ENCODE peak calls at places on chromosome 18, in five cellular contexts. F is GM12878, Q is K562, B is HepG2, D is HCT116. C is an unnamed sample.

GRCh38 chr18:36589857-36590543 is 238.8 kb downstream of the TPGS2 start:
- DNase-seq in F (no peak), Q (no peak), B (no peak), D (no peak), C (no peak)

GRCh38 chr18:7723558-7723957 is 156.4 kb downstream of the PTPRM start:
- DNase-seq in F (no peak), Q (no peak), B (no peak), D (no peak), C (no peak)

GRCh38 chr18:79497638-79498081 is 101.9 kb downstream of the NFATC1 start:
- DNase-seq in F (peak; percentile 25), Q (no peak), B (no peak), D (no peak), C (no peak)

GRCh38 chr18:41753826-41754225 is 201.2 kb upstream of the PIK3C3 start:
- DNase-seq in F (no peak), Q (no peak), B (no peak), D (no peak), C (no peak)

GRCh38 chr18:57004366-57005121 is 142.3 kb upstream of the BOD1L2 start:
- DNase-seq in F (peak; percentile 63), Q (no peak), B (peak; percentile 27), D (no peak), C (no peak)

GRCh38 chr18:56402872-56403516 is 235.4 kb downstream of the TXNL1 start:
- DNase-seq in F (no peak), Q (no peak), B (no peak), D (no peak), C (no peak)

GRCh38 chr18:62370386-62370785 is 45.3 kb downstream of the TNFRSF11A start:
- DNase-seq in F (no peak), Q (no peak), B (no peak), D (no peak), C (no peak)

GRCh38 chr18:67402543-67402942 is 114.0 kb downstream of the DSEL start:
- DNase-seq in F (no peak), Q (no peak), B (no peak), D (no peak), C (no peak)

GRCh38 chr18:48475635-48476549 is 62.9 kb upstream of the CTIF start:
- DNase-seq in F (peak; percentile 5), Q (peak; percentile 64), B (peak; percentile 80), D (peak; percentile 67), C (peak; percentile 54)

GRCh38 chr18:24503182-24503581 is 42.7 kb downstream of the HRH4 start:
- DNase-seq in F (no peak), Q (no peak), B (no peak), D (no peak), C (no peak)

GRCh38 chr18:67199993-67200617 is 316.4 kb downstream of the DSEL start:
- DNase-seq in F (peak; percentile 11), Q (peak; percentile 24), B (peak; percentile 53), D (peak; percentile 8), C (no peak)

GRCh38 chr18:46683252-46683651 is 26.2 kb upstream of the LOXHD1 start:
- DNase-seq in F (no peak), Q (no peak), B (no peak), D (no peak), C (no peak)

GRCh38 chr18:48222118-48222517 is 187.1 kb downstream of the ZBTB7C start:
- DNase-seq in F (peak; percentile 2), Q (peak; percentile 9), B (peak; percentile 10), D (no peak), C (no peak)

GRCh38 chr18:64407606-64408005 is 258.7 kb upstream of the LINC00305 start:
- DNase-seq in F (no peak), Q (no peak), B (no peak), D (no peak), C (no peak)

GRCh38 chr18:65725421-65726050 is 25.3 kb upstream of the CDH7 start:
- DNase-seq in F (no peak), Q (peak; percentile 6), B (peak; percentile 16), D (no peak), C (peak; percentile 67)

GRCh38 chr18:56351911-56352502 is 286.4 kb downstream of the TXNL1 start:
- DNase-seq in F (no peak), Q (no peak), B (no peak), D (no peak), C (no peak)

GRCh38 chr18:62894681-62895390 is 179.5 kb downstream of the PHLPP1 start:
- DNase-seq in F (no peak), Q (no peak), B (no peak), D (no peak), C (no peak)

GRCh38 chr18:6929370-6930102 is 188.1 kb downstream of the LAMA1 start:
- DNase-seq in F (no peak), Q (peak; percentile 84), B (no peak), D (no peak), C (peak; percentile 76)

GRCh38 chr18:3175195-3175758 is 44.5 kb downstream of the MYOM1 start:
- DNase-seq in F (no peak), Q (no peak), B (no peak), D (no peak), C (no peak)

GRCh38 chr18:446941-447560 is 53.5 kb downstream of the COLEC12 start:
- DNase-seq in F (no peak), Q (no peak), B (no peak), D (no peak), C (no peak)

GRCh38 chr18:30481871-30482270 is 560.7 kb downstream of the DSC3 start:
- DNase-seq in F (no peak), Q (no peak), B (no peak), D (no peak), C (no peak)

GRCh38 chr18:30489890-30490643 is 552.5 kb downstream of the DSC3 start:
- DNase-seq in F (no peak), Q (no peak), B (no peak), D (no peak), C (no peak)

GRCh38 chr18:30487962-30488361 is 554.6 kb downstream of the DSC3 start:
- DNase-seq in F (no peak), Q (no peak), B (no peak), D (no peak), C (no peak)

GRCh38 chr18:30485078-30485477 is 557.5 kb downstream of the DSC3 start:
- DNase-seq in F (no peak), Q (no peak), B (no peak), D (no peak), C (no peak)

GRCh38 chr18:30486856-30487255 is 555.7 kb downstream of the DSC3 start:
- DNase-seq in F (no peak), Q (no peak), B (no peak), D (no peak), C (no peak)
- TF ChIP-seq ATF3 in F (no peak), Q (no peak), B (no peak), D (no peak), C (no peak)

DNA sequence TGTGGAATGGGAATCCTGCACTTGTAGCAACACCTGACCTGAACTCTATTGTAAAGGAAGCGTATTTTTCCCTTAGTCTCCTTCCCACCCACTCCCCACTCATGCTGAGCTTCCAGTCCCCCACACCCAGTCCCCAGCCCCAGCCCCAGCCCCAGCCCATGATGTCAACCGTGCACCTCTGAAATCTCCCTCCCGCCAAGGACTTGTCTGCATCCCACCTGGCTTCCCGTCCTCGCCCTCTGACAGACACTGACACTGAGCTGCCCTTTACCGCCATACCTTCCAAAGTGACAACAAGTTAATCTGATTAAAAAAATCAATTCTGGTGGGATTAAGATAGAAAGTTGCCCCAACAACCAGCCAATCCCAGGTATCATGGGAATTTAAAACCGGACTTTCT is 213.6 kb upstream of the CELF4 start:
- DNase-seq in F (no peak), Q (no peak), B (no peak), D (no peak), C (no peak)
- TF ChIP-seq ATF3 in F (no peak), Q (no peak), B (no peak), D (no peak), C (no peak)

GRCh38 chr18:25896956-25897355 is 193.5 kb downstream of the SS18 start:
- DNase-seq in F (no peak), Q (no peak), B (no peak), D (no peak), C (no peak)
- TF ChIP-seq ATF3 in F (no peak), Q (no peak), B (no peak), D (no peak), C (no peak)

DNA sequence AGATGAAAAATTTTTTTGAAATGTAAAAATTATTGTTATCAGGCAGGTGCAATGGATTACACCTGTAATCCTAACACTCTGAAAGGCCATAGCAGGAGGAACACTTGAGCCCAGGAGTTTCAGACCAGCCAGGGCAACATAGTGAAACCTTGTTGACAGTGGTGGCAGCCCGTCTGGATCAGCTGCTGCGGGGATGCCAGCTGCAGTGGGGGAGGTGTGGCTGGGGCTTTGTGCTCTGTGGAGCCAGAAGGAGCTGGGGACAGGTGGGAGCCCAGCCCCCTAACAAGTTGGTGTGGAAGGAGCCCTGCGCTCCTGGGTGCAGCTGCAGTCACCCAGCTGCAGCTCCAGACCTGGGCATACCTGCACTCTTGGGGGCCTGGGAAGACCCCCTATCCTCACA is 182.4 kb upstream of the MC4R start:
- DNase-seq in F (no peak), Q (no peak), B (no peak), D (no peak), C (no peak)
- TF ChIP-seq ATF3 in F (no peak), Q (no peak), B (no peak), D (no peak), C (no peak)

DNA sequence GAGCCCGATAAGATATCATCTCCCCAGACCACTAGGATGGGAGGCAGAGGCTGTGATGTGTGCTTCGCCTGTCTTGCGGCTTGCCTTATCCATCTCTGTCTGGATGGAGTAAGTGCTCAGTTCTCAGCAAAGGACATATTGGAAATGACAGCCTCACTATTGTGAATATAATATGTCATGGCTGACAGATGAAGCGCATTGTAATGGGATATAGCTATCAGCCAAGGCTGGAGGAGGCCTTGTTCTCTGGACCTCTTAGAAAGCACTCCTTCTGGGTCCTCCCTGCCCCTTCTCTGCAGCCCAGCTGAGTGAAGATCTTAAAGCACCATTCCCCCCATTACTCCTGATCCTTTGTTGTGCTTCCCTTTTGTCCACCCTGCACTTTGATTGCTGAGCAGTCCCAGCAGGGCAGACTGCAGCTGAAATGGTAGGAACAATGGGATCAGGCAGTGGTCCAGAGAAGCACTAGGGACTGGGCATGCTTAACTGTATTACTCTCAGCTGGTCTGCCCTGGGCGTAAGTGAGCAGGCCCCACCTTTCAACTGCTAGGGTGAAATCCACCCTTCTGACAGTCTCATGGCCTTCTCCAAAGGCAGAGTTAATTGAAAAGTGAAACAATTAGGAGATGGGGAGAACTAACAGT is 265.3 kb downstream of the SETBP1 start:
- DNase-seq in F (no peak), Q (no peak), B (no peak), D (no peak), C (no peak)
- TF ChIP-seq ATF3 in F (no peak), Q (no peak), B (no peak), D (no peak), C (no peak)